ENCODE peak calls at places on chromosomes 4 and X, in ten cellular contexts. V is breast epithelium, N is esophagus muscularis mucosa, C is vagina, U is GM12892, G is stomach, K is SK-N-SH, H is GM12891, Q is H1, B is transverse colon. Y is an unnamed sample.

GRCh38 chrX:109902665-109903064 is 100.2 kb upstream of the TMEM164 start:
- DNase-seq in V (no peak), N (no peak), C (no peak), U (no peak), G (no peak), K (no peak), H (no peak), Q (no peak), B (no peak), Y (no peak)

GRCh38 chrX:71917621-71918341 is 7.1 kb downstream of the NHSL2 start:
- DNase-seq in V (no peak), N (no peak), C (no peak), U (no peak), G (no peak), K (no peak), H (no peak), Q (no peak), B (no peak), Y (no peak)

GRCh38 chrX:17595456-17596035 is 141.7 kb upstream of the SCML1 start:
- DNase-seq in V (no peak), N (no peak), C (no peak), U (no peak), G (no peak), K (no peak), H (no peak), Q (no peak), B (no peak), Y (no peak)

GRCh38 chr4:154549894-154550790 is at the start of gene PLRG1:
- DNase-seq in V (peak; percentile 93), N (peak; percentile 98), C (peak; percentile 97), U (peak; percentile 55), G (peak; percentile 98), K (peak; percentile 89), H (peak; percentile 61), Q (peak; percentile 96), B (peak; percentile 97), Y (peak; percentile 97)

GRCh38 chrX:103550415-103551051 is 31.2 kb upstream of the RAB40A start:
- DNase-seq in V (no peak), N (no peak), C (no peak), U (no peak), G (no peak), K (no peak), H (no peak), Q (no peak), B (no peak), Y (no peak)

GRCh38 chr4:101961144-101961543 is 170.6 kb downstream of the BANK1 start:
- DNase-seq in V (no peak), N (no peak), C (no peak), U (no peak), G (no peak), K (no peak), H (no peak), Q (no peak), B (no peak), Y (no peak)

GRCh38 chrX:44012484-44013096 is 39.4 kb upstream of the NDP start:
- DNase-seq in V (peak; percentile 23), N (no peak), C (no peak), U (no peak), G (peak; percentile 29), K (no peak), H (no peak), Q (no peak), B (peak; percentile 9), Y (no peak)

GRCh38 chr4:53362093-53362492 is 3.8 kb downstream of the SCFD2 start:
- DNase-seq in V (no peak), N (no peak), C (no peak), U (no peak), G (no peak), K (no peak), H (no peak), Q (no peak), B (no peak), Y (no peak)

GRCh38 chrX:135476378-135476777 is 44.1 kb upstream of the INTS6L start:
- DNase-seq in V (no peak), N (no peak), C (no peak), U (no peak), G (no peak), K (no peak), H (no peak), Q (no peak), B (no peak), Y (no peak)

GRCh38 chr4:165787516-165788274 is 85.3 kb upstream of the TLL1 start:
- DNase-seq in V (no peak), N (no peak), C (no peak), U (no peak), G (no peak), K (no peak), H (no peak), Q (no peak), B (no peak), Y (no peak)

GRCh38 chr4:26050212-26050643 is 136.2 kb downstream of the SMIM20 start:
- DNase-seq in V (no peak), N (no peak), C (no peak), U (no peak), G (no peak), K (no peak), H (no peak), Q (no peak), B (peak; percentile 27), Y (peak; percentile 64)

GRCh38 chr4:16682996-16683395 is 215.4 kb downstream of the LDB2 start:
- DNase-seq in V (no peak), N (no peak), C (no peak), U (no peak), G (no peak), K (no peak), H (no peak), Q (no peak), B (no peak), Y (no peak)

GRCh38 chr4:169121920-169122319 is 111.9 kb upstream of the CBR4 start:
- DNase-seq in V (no peak), N (no peak), C (no peak), U (no peak), G (no peak), K (no peak), H (no peak), Q (no peak), B (no peak), Y (no peak)

GRCh38 chr4:107780665-107781064 is 44.1 kb upstream of the SGMS2 start:
- DNase-seq in V (no peak), N (no peak), C (no peak), U (no peak), G (no peak), K (no peak), H (no peak), Q (no peak), B (no peak), Y (no peak)

GRCh38 chr4:14110407-14110806 is 482.9 kb upstream of the BOD1L1 start:
- DNase-seq in V (no peak), N (no peak), C (no peak), U (no peak), G (no peak), K (no peak), H (no peak), Q (no peak), B (no peak), Y (no peak)

GRCh38 chr4:663438-664428 is 10.3 kb downstream of the ATP5ME start:
- DNase-seq in V (no peak), N (no peak), C (no peak), U (no peak), G (peak; percentile 53), K (peak; percentile 95), H (peak; percentile 91), Q (no peak), B (peak; percentile 71), Y (peak; percentile 64)
- TF ChIP-seq POLR2AphosphoS5 in V (no peak), N (no peak), C (no peak), U (no peak), G (no peak), K (no peak), H (peak; percentile 20), Q (no peak), B (no peak), Y (no peak)

GRCh38 chr4:125323547-125324100 is 8.9 kb downstream of the FAT4 start:
- DNase-seq in V (no peak), N (no peak), C (no peak), U (no peak), G (no peak), K (no peak), H (no peak), Q (no peak), B (no peak), Y (no peak)
- TF ChIP-seq POLR2AphosphoS5 in V (no peak), N (no peak), C (no peak), U (no peak), G (no peak), K (no peak), H (no peak), Q (no peak), B (no peak), Y (no peak)

GRCh38 chrX:23783569-23784486 is 855 bp downstream of the SAT1 start:
- DNase-seq in V (no peak), N (no peak), C (no peak), U (no peak), G (no peak), K (no peak), H (no peak), Q (no peak), B (no peak), Y (no peak)
- TF ChIP-seq POLR2AphosphoS5 in V (no peak), N (no peak), C (no peak), U (no peak), G (no peak), K (no peak), H (no peak), Q (no peak), B (no peak), Y (no peak)

GRCh38 chr4:3880595-3881120 is 114.5 kb downstream of the ADRA2C start:
- DNase-seq in V (peak; percentile 62), N (no peak), C (no peak), U (peak; percentile 66), G (peak; percentile 75), K (peak; percentile 89), H (peak; percentile 74), Q (peak; percentile 95), B (peak; percentile 71), Y (peak; percentile 65)
- TF ChIP-seq POLR2AphosphoS5 in V (no peak), N (no peak), C (no peak), U (no peak), G (no peak), K (no peak), H (no peak), Q (no peak), B (no peak), Y (no peak)

DNA sequence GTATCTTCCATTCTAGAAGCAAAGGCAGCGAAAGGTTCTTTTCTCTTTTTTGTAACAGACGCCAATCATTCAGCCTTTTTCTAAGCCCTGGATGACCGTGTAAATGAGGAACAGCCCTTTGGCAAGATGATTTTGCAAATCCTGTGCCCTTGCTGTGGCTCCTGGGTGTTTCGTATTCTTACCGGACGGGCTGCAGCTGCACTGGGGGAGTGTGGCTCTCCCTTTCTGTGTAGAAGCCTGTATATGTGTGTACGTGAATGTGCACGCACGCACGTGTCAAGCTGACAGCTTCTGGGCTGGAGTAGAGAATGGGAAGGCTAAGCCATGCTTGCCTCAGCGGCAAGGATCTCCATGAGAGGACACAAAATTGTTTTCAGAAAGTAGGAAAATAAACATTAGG is 8.2 kb downstream of the GRPEL1 start:
- DNase-seq in V (no peak), N (no peak), C (no peak), U (no peak), G (no peak), K (no peak), H (no peak), Q (no peak), B (no peak), Y (peak; percentile 35)
- TF ChIP-seq POLR2AphosphoS5 in V (no peak), N (no peak), C (no peak), U (peak; percentile 32), G (no peak), K (no peak), H (no peak), Q (no peak), B (no peak), Y (no peak)

Y was measured in suprapubic skin.